ENCODE peak calls at places on chromosomes 3 and 15, in four cellular contexts. M is activated T-cell treated with anti-CD3 and anti-CD28 coated beads for 24 hours, L is amygdala, K is astrocyte of the spinal cord. V is an unnamed sample.

GRCh38 chr15:52094811-52095584 is 17.6 kb downstream of the BCL2L10 start:
- DNase-seq in L (no peak), K (no peak), M (no peak), V (no peak)

GRCh38 chr3:18424862-18425640 is at the start of gene SATB1:
- DNase-seq in L (peak), M (peak), K (peak), V (no peak)

GRCh38 chr3:36695769-36696137 is 68.6 kb downstream of the DCLK3 start:
- DNase-seq in K (peak), M (no peak), L (no peak), V (no peak)

GRCh38 chr15:30905821-30906220 is 2.1 kb downstream of the FAN1 start:
- DNase-seq in L (no peak), K (no peak), M (no peak), V (no peak)

GRCh38 chr15:25346371-25346770 is 92.5 kb downstream of the UBE3A start:
- DNase-seq in K (no peak), M (no peak), L (no peak), V (no peak)

GRCh38 chr3:13203398-13204176 is 130.4 kb upstream of the IQSEC1 start:
- DNase-seq in M (no peak), L (no peak), K (no peak), V (no peak)

GRCh38 chr3:64773150-64773549 is 85.3 kb upstream of the ADAMTS9 start:
- DNase-seq in L (no peak), M (no peak), K (no peak), V (no peak)

GRCh38 chr15:26772588-26773484 is at the start of gene GABRB3:
- DNase-seq in M (no peak), K (no peak), L (no peak), V (peak)

GRCh38 chr15:76866716-76867321 is 38.3 kb downstream of the SCAPER start:
- DNase-seq in L (no peak), K (peak), M (no peak), V (no peak)

GRCh38 chr15:76221085-76221767 is 90.0 kb downstream of the ETFA start:
- DNase-seq in M (no peak), K (no peak), L (no peak), V (no peak)

GRCh38 chr15:62469874-62470688 is 305.0 kb upstream of the C2CD4B start:
- DNase-seq in M (no peak), L (no peak), K (peak), V (no peak)

GRCh38 chr3:133271491-133271890 is 128.4 kb upstream of the BFSP2 start:
- DNase-seq in L (no peak), K (no peak), M (no peak), V (no peak)

GRCh38 chr15:67065531-67066005 is at the start of gene SMAD3:
- DNase-seq in L (peak), M (peak), K (peak), V (peak)

V was measured in DMS 273 treated with DMSO at 0.1 percent for 48 hours.